ENCODE peak calls at places on chromosomes 7 and 10, in six cellular contexts. D is GM12865, T is transverse colon, J is lower lobe of right lung, K is HFFc6, W is epithelial cell of esophagus. S is an unnamed sample.
A peak's percentile ranks its signal among the peaks of the same experiment; 100 is the strongest.

GRCh38 chr10:6123467-6124042 is 34.7 kb downstream of the RBM17 start:
- DNase-seq in W (no peak), J (no peak), T (no peak), K (no peak), D (peak; percentile 74), S (no peak)

GRCh38 chr10:69696073-69696731 is 66.2 kb downstream of the FAM241B start:
- DNase-seq in W (peak; percentile 84), D (no peak), J (no peak), T (no peak), K (peak; percentile 91), S (no peak)

GRCh38 chr7:159158125-159158887 is 13.6 kb upstream of the VIPR2 start:
- DNase-seq in D (no peak), K (no peak), J (no peak), W (no peak), T (no peak), S (no peak)

GRCh38 chr7:7732566-7733290 is 14.3 kb upstream of the RPA3 start:
- DNase-seq in K (peak; percentile 5), J (no peak), D (no peak), W (no peak), T (no peak), S (no peak)

GRCh38 chr7:963236-964078 is 9.0 kb upstream of the ADAP1 start:
- DNase-seq in D (no peak), K (no peak), J (peak; percentile 48), T (no peak), W (no peak), S (no peak)

GRCh38 chr7:2641406-2642393 is 9.9 kb downstream of the TTYH3 start:
- DNase-seq in K (peak; percentile 97), D (peak; percentile 65), W (peak; percentile 55), J (peak; percentile 91), T (peak; percentile 74), S (no peak)

GRCh38 chr7:81684513-81685262 is 85.2 kb downstream of the HGF start:
- DNase-seq in D (peak; percentile 85), K (peak; percentile 100), T (peak; percentile 79), J (peak; percentile 70), W (peak; percentile 100), S (no peak)

GRCh38 chr7:25496394-25497103 is 268.3 kb upstream of the NPVF start:
- DNase-seq in J (no peak), T (no peak), D (peak; percentile 56), W (no peak), K (no peak), S (no peak)

GRCh38 chr7:84701524-84702306 is 485.1 kb downstream of the SEMA3D start:
- DNase-seq in K (peak; percentile 88), D (no peak), T (peak; percentile 21), J (no peak), W (peak; percentile 72), S (no peak)

GRCh38 chr10:132619927-132620326 is 82.3 kb downstream of the INPP5A start:
- DNase-seq in D (no peak), W (no peak), T (no peak), K (no peak), J (no peak), S (no peak)

GRCh38 chr10:129962092-129962494 is 2.0 kb downstream of the EBF3 start:
- DNase-seq in K (no peak), D (no peak), J (no peak), W (no peak), T (no peak), S (no peak)

GRCh38 chr7:35035511-35035921 is 1.8 kb downstream of the DPY19L1 start:
- DNase-seq in K (peak; percentile 30), T (peak; percentile 28), W (peak; percentile 58), D (peak; percentile 66), J (no peak), S (no peak)

GRCh38 chr7:143735962-143736361 is 21.5 kb downstream of the CTAGE6 start:
- DNase-seq in J (no peak), W (no peak), K (no peak), D (no peak), T (no peak), S (no peak)

GRCh38 chr7:19390795-19391194 is 245.6 kb upstream of the FERD3L start:
- DNase-seq in T (no peak), J (no peak), K (no peak), D (no peak), W (no peak), S (no peak)

GRCh38 chr7:128841961-128842673 is 11.9 kb downstream of the FLNC start:
- DNase-seq in W (peak; percentile 43), J (peak; percentile 63), D (peak; percentile 66), K (no peak), T (peak; percentile 53), S (peak; percentile 75)

GRCh38 chr10:89129850-89130396 is 77.2 kb downstream of the CH25H start:
- DNase-seq in T (no peak), D (no peak), J (peak; percentile 58), K (peak; percentile 55), W (peak; percentile 86), S (no peak)

GRCh38 chr10:61316866-61317265 is 136.3 kb downstream of the TMEM26 start:
- DNase-seq in K (no peak), D (no peak), W (no peak), J (no peak), T (no peak), S (no peak)

GRCh38 chr10:27240212-27240890 is at the start of gene ACBD5:
- DNase-seq in J (peak; percentile 96), D (peak; percentile 88), W (peak; percentile 70), K (peak; percentile 82), T (peak; percentile 90), S (no peak)

GRCh38 chr7:17774248-17774647 is 166.0 kb downstream of the SNX13 start:
- DNase-seq in T (no peak), K (peak; percentile 83), D (peak; percentile 5), W (peak; percentile 79), J (no peak), S (no peak)

GRCh38 chr10:25493122-25493893 is 318.5 kb downstream of the GPR158 start:
- DNase-seq in W (peak; percentile 98), T (no peak), D (no peak), J (no peak), K (no peak), S (no peak)

GRCh38 chr10:38118072-38118807 is 24.1 kb downstream of the ZNF37A start:
- DNase-seq in D (peak; percentile 14), T (no peak), J (no peak), W (peak; percentile 26), K (no peak), S (no peak)

GRCh38 chr7:41046221-41046761 is 656.6 kb downstream of the INHBA start:
- DNase-seq in J (no peak), W (peak; percentile 39), K (no peak), T (no peak), D (no peak), S (no peak)

GRCh38 chr10:8052344-8052969 is 2.0 kb upstream of the GATA3 start:
- DNase-seq in K (no peak), W (no peak), T (no peak), D (no peak), J (no peak), S (no peak)

GRCh38 chr7:94923412-94923811 is 16.0 kb downstream of the PPP1R9A start:
- DNase-seq in J (no peak), T (no peak), W (no peak), K (no peak), D (no peak), S (no peak)

GRCh38 chr7:122135275-122135674 is 8.8 kb downstream of the AASS start:
- DNase-seq in T (no peak), D (no peak), K (no peak), J (no peak), W (peak; percentile 92), S (no peak)

GRCh38 chr10:16944961-16945360 is 127.7 kb upstream of the RSU1 start:
- DNase-seq in K (no peak), J (no peak), W (no peak), D (no peak), T (no peak), S (no peak)

GRCh38 chr10:93073539-93074136 is at the start of gene CYP26A1:
- DNase-seq in K (no peak), J (no peak), D (no peak), W (no peak), T (no peak), S (no peak)

GRCh38 chr10:62376064-62377025 is 2.2 kb downstream of the ZNF365 start:
- DNase-seq in K (no peak), T (no peak), J (no peak), W (no peak), D (no peak), S (no peak)

GRCh38 chr7:106659369-106659962 is 1.5 kb downstream of the CCDC71L start:
- DNase-seq in K (peak; percentile 8), T (no peak), D (peak; percentile 3), W (no peak), J (no peak), S (no peak)

GRCh38 chr10:121722665-121723064 is 124.4 kb upstream of the FGFR2 start:
- DNase-seq in J (no peak), K (peak; percentile 41), T (no peak), W (peak; percentile 89), D (no peak), S (no peak)

GRCh38 chr10:130889780-130890179 is 421.7 kb downstream of the TCERG1L start:
- DNase-seq in T (no peak), D (no peak), K (no peak), J (no peak), W (no peak), S (no peak)

GRCh38 chr10:79316671-79317431 is 30.4 kb upstream of the PPIF start:
- DNase-seq in T (no peak), D (peak; percentile 79), W (no peak), J (peak; percentile 20), K (peak; percentile 33), S (no peak)

GRCh38 chr7:47323904-47324303 is 258.0 kb downstream of the TNS3 start:
- DNase-seq in K (no peak), W (no peak), J (no peak), D (no peak), T (no peak), S (no peak)

DNA sequence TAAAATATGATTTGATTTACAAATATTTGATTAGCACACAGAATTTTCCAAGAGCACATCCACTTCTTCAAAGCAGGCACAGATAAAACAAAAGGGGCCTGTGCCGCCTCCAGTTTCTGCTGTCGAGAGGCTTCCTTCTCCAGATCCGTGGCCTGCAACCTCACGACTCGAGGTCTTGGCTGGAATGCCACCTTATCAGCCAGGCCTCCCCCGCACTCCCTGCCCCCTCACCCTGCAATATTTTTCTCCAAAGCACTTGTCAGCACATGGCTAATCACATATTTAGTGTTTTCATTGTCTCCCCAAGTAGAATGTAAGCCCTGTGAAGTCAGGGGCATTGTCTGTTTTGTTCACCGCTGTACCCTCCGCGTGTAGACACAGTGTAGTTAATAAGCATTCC is 12.5 kb downstream of the PYROXD2 start:
- DNase-seq in W (no peak), T (no peak), K (no peak), J (no peak), D (no peak), S (no peak)
- TF ChIP-seq CTCF in W (no peak), T (no peak), K (no peak), J (no peak), D (no peak), S (no peak)

GRCh38 chr7:78203042-78203720 is 404.6 kb downstream of the PHTF2 start:
- DNase-seq in K (no peak), J (no peak), T (no peak), W (no peak), D (no peak), S (no peak)
- TF ChIP-seq CTCF in K (no peak), J (no peak), T (no peak), W (no peak), D (no peak), S (no peak)

GRCh38 chr7:151459726-151460473 is 20.0 kb upstream of the CRYGN start:
- DNase-seq in D (no peak), J (peak; percentile 72), K (peak; percentile 85), W (peak; percentile 54), T (peak; percentile 87), S (no peak)
- TF ChIP-seq CTCF in D (no peak), J (peak; percentile 32), K (peak; percentile 49), W (peak; percentile 35), T (peak; percentile 11), S (peak; percentile 40)

GRCh38 chr10:113854757-113855626 is 531 bp downstream of the NHLRC2 start:
- DNase-seq in D (peak; percentile 80), W (peak; percentile 37), K (peak; percentile 18), J (peak; percentile 65), T (peak; percentile 52), S (peak; percentile 9)
- TF ChIP-seq CTCF in D (no peak), W (no peak), K (peak; percentile 41), J (no peak), T (no peak), S (no peak)